ENCODE peak calls at places on chromosome 16, in nine cellular contexts. One of them, this sample, is unnamed.

GRCh38 chr16:70803354-70803753 is 2.4 kb upstream of the VAC14 start:
- DNase-seq in neuronal stem cell: no peak
- DNase-seq in neural progenitor cell: no peak
- DNase-seq in astrocyte of the spinal cord: no peak
- DNase-seq in naive thymus-derived CD4-positive, alpha-beta T cell: no peak
- DNase-seq in body of pancreas: no peak
- DNase-seq in mammary epithelial cell: no peak
- DNase-seq in lower lobe of right lung: no peak
- DNase-seq in stomach: no peak
- DNase-seq in this sample: no peak

GRCh38 chr16:69626256-69626655 is 60.5 kb downstream of the NFAT5 start:
- DNase-seq in neuronal stem cell: no peak
- DNase-seq in neural progenitor cell: no peak
- DNase-seq in astrocyte of the spinal cord: peak
- DNase-seq in naive thymus-derived CD4-positive, alpha-beta T cell: no peak
- DNase-seq in body of pancreas: no peak
- DNase-seq in mammary epithelial cell: peak
- DNase-seq in lower lobe of right lung: no peak
- DNase-seq in stomach: no peak
- DNase-seq in this sample: peak

GRCh38 chr16:69873783-69874182 is 77.4 kb upstream of the CLEC18A start:
- DNase-seq in neuronal stem cell: no peak
- DNase-seq in neural progenitor cell: no peak
- DNase-seq in astrocyte of the spinal cord: no peak
- DNase-seq in naive thymus-derived CD4-positive, alpha-beta T cell: no peak
- DNase-seq in body of pancreas: no peak
- DNase-seq in mammary epithelial cell: no peak
- DNase-seq in lower lobe of right lung: no peak
- DNase-seq in stomach: no peak
- DNase-seq in this sample: no peak

GRCh38 chr16:57042157-57043111 is 49.9 kb upstream of the CPNE2 start:
- DNase-seq in neuronal stem cell: no peak
- DNase-seq in neural progenitor cell: no peak
- DNase-seq in astrocyte of the spinal cord: peak
- DNase-seq in naive thymus-derived CD4-positive, alpha-beta T cell: no peak
- DNase-seq in body of pancreas: no peak
- DNase-seq in mammary epithelial cell: peak
- DNase-seq in lower lobe of right lung: no peak
- DNase-seq in stomach: no peak
- DNase-seq in this sample: no peak

GRCh38 chr16:20911361-20911760 is 10.8 kb downstream of the LYRM1 start:
- DNase-seq in neuronal stem cell: no peak
- DNase-seq in neural progenitor cell: no peak
- DNase-seq in astrocyte of the spinal cord: no peak
- DNase-seq in naive thymus-derived CD4-positive, alpha-beta T cell: no peak
- DNase-seq in body of pancreas: no peak
- DNase-seq in mammary epithelial cell: peak
- DNase-seq in lower lobe of right lung: no peak
- DNase-seq in stomach: no peak
- DNase-seq in this sample: no peak

GRCh38 chr16:25060920-25061319 is 45.8 kb upstream of the ARHGAP17 start:
- DNase-seq in neuronal stem cell: no peak
- DNase-seq in neural progenitor cell: no peak
- DNase-seq in astrocyte of the spinal cord: no peak
- DNase-seq in naive thymus-derived CD4-positive, alpha-beta T cell: peak
- DNase-seq in body of pancreas: no peak
- DNase-seq in mammary epithelial cell: no peak
- DNase-seq in lower lobe of right lung: no peak
- DNase-seq in stomach: no peak
- DNase-seq in this sample: no peak

GRCh38 chr16:10183606-10183959 is 1.4 kb upstream of the GRIN2A start:
- DNase-seq in neuronal stem cell: no peak
- DNase-seq in neural progenitor cell: no peak
- DNase-seq in astrocyte of the spinal cord: no peak
- DNase-seq in naive thymus-derived CD4-positive, alpha-beta T cell: no peak
- DNase-seq in body of pancreas: no peak
- DNase-seq in mammary epithelial cell: no peak
- DNase-seq in lower lobe of right lung: no peak
- DNase-seq in stomach: no peak
- DNase-seq in this sample: no peak

GRCh38 chr16:65414284-65414984 is 292.6 kb upstream of the CDH11 start:
- DNase-seq in neuronal stem cell: no peak
- DNase-seq in neural progenitor cell: no peak
- DNase-seq in astrocyte of the spinal cord: peak
- DNase-seq in naive thymus-derived CD4-positive, alpha-beta T cell: no peak
- DNase-seq in body of pancreas: peak
- DNase-seq in mammary epithelial cell: peak
- DNase-seq in lower lobe of right lung: no peak
- DNase-seq in stomach: no peak
- DNase-seq in this sample: peak

GRCh38 chr16:15682105-15682570 is 32.1 kb downstream of the NDE1 start:
- DNase-seq in neuronal stem cell: peak
- DNase-seq in neural progenitor cell: peak
- DNase-seq in astrocyte of the spinal cord: peak
- DNase-seq in naive thymus-derived CD4-positive, alpha-beta T cell: no peak
- DNase-seq in body of pancreas: peak
- DNase-seq in mammary epithelial cell: peak
- DNase-seq in lower lobe of right lung: peak
- DNase-seq in stomach: peak
- DNase-seq in this sample: no peak

GRCh38 chr16:14070555-14070876 is 603 bp upstream of the MRTFB start:
- DNase-seq in neuronal stem cell: no peak
- DNase-seq in neural progenitor cell: no peak
- DNase-seq in astrocyte of the spinal cord: no peak
- DNase-seq in naive thymus-derived CD4-positive, alpha-beta T cell: no peak
- DNase-seq in body of pancreas: no peak
- DNase-seq in mammary epithelial cell: no peak
- DNase-seq in lower lobe of right lung: no peak
- DNase-seq in stomach: no peak
- DNase-seq in this sample: no peak

GRCh38 chr16:50400312-50400966 is 31.7 kb upstream of the BRD7 start:
- DNase-seq in neuronal stem cell: no peak
- DNase-seq in neural progenitor cell: no peak
- DNase-seq in astrocyte of the spinal cord: no peak
- DNase-seq in naive thymus-derived CD4-positive, alpha-beta T cell: no peak
- DNase-seq in body of pancreas: peak
- DNase-seq in mammary epithelial cell: no peak
- DNase-seq in lower lobe of right lung: no peak
- DNase-seq in stomach: no peak
- DNase-seq in this sample: no peak

GRCh38 chr16:75506567-75506966 is 11.3 kb upstream of the CHST6 start:
- DNase-seq in neuronal stem cell: no peak
- DNase-seq in neural progenitor cell: no peak
- DNase-seq in astrocyte of the spinal cord: peak
- DNase-seq in naive thymus-derived CD4-positive, alpha-beta T cell: no peak
- DNase-seq in body of pancreas: peak
- DNase-seq in mammary epithelial cell: peak
- DNase-seq in lower lobe of right lung: no peak
- DNase-seq in stomach: no peak
- DNase-seq in this sample: peak

GRCh38 chr16:15521758-15522509 is 87.5 kb downstream of the BMERB1 start:
- DNase-seq in neuronal stem cell: no peak
- DNase-seq in neural progenitor cell: no peak
- DNase-seq in astrocyte of the spinal cord: no peak
- DNase-seq in naive thymus-derived CD4-positive, alpha-beta T cell: no peak
- DNase-seq in body of pancreas: peak
- DNase-seq in mammary epithelial cell: peak
- DNase-seq in lower lobe of right lung: no peak
- DNase-seq in stomach: no peak
- DNase-seq in this sample: no peak

GRCh38 chr16:66470556-66470955 is 43.5 kb downstream of the BEAN1 start:
- DNase-seq in neuronal stem cell: no peak
- DNase-seq in neural progenitor cell: no peak
- DNase-seq in astrocyte of the spinal cord: no peak
- DNase-seq in naive thymus-derived CD4-positive, alpha-beta T cell: no peak
- DNase-seq in body of pancreas: no peak
- DNase-seq in mammary epithelial cell: no peak
- DNase-seq in lower lobe of right lung: no peak
- DNase-seq in stomach: no peak
- DNase-seq in this sample: no peak
- H3K4me3 ChIP-seq in neuronal stem cell: no peak
- H3K4me3 ChIP-seq in neural progenitor cell: no peak
- H3K4me3 ChIP-seq in astrocyte of the spinal cord: no peak
- H3K4me3 ChIP-seq in naive thymus-derived CD4-positive, alpha-beta T cell: no peak
- H3K4me3 ChIP-seq in body of pancreas: no peak
- H3K4me3 ChIP-seq in mammary epithelial cell: no peak
- H3K4me3 ChIP-seq in lower lobe of right lung: no peak
- H3K4me3 ChIP-seq in stomach: no peak
- H3K4me3 ChIP-seq in this sample: no peak

GRCh38 chr16:31441956-31442355 is 633 bp downstream of the ZNF843 start:
- DNase-seq in neuronal stem cell: no peak
- DNase-seq in neural progenitor cell: no peak
- DNase-seq in astrocyte of the spinal cord: no peak
- DNase-seq in naive thymus-derived CD4-positive, alpha-beta T cell: no peak
- DNase-seq in body of pancreas: no peak
- DNase-seq in mammary epithelial cell: no peak
- DNase-seq in lower lobe of right lung: no peak
- DNase-seq in stomach: no peak
- DNase-seq in this sample: no peak
- H3K4me3 ChIP-seq in neuronal stem cell: no peak
- H3K4me3 ChIP-seq in neural progenitor cell: peak
- H3K4me3 ChIP-seq in astrocyte of the spinal cord: peak
- H3K4me3 ChIP-seq in naive thymus-derived CD4-positive, alpha-beta T cell: no peak
- H3K4me3 ChIP-seq in body of pancreas: peak
- H3K4me3 ChIP-seq in mammary epithelial cell: no peak
- H3K4me3 ChIP-seq in lower lobe of right lung: peak
- H3K4me3 ChIP-seq in stomach: peak
- H3K4me3 ChIP-seq in this sample: peak

DNA sequence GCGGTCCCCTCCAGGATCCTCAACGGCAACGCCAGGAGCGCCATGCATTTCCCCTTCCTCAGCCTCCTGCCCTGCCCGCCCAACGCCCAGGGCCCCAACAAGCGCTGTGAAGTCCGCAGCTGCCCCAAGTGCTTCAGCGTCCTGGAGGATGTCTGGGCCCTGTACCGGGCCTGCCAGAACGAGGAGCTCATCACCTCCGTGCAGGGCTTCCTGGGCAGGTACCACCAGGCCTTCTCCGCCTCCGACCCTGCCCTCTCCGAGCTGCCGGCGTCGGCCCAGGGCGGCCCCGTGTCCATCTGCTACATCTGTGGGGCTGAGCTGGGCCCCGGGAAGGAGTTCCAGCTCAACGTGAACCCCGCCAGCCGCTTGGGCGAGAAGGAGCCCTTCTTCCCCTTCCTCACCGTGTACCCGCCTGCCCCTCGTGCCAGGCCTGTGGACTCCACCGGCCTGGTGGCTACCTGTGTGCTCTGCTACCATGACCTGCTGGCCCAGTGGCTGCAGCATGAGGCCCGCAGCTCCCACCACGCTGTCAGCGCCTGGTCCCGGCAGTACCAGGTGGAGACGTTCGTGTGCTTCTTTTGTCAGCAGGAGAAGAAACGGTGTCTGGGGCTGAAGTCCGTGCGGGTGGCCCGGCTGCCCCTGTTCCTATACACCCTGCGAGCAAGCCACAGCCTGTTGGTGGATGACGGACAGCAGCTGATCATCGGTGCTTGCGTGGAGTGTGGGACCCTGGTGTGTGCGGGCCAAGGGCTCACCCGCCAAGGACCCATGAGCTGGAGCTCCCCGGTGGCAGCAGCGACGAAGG is 58.9 kb upstream of the CIBAR2 start:
- DNase-seq in neuronal stem cell: no peak
- DNase-seq in neural progenitor cell: no peak
- DNase-seq in astrocyte of the spinal cord: no peak
- DNase-seq in naive thymus-derived CD4-positive, alpha-beta T cell: no peak
- DNase-seq in body of pancreas: no peak
- DNase-seq in mammary epithelial cell: no peak
- DNase-seq in lower lobe of right lung: peak
- DNase-seq in stomach: no peak
- DNase-seq in this sample: no peak
- H3K4me3 ChIP-seq in neuronal stem cell: no peak
- H3K4me3 ChIP-seq in neural progenitor cell: no peak
- H3K4me3 ChIP-seq in astrocyte of the spinal cord: peak
- H3K4me3 ChIP-seq in naive thymus-derived CD4-positive, alpha-beta T cell: no peak
- H3K4me3 ChIP-seq in body of pancreas: no peak
- H3K4me3 ChIP-seq in mammary epithelial cell: no peak
- H3K4me3 ChIP-seq in lower lobe of right lung: peak
- H3K4me3 ChIP-seq in stomach: peak
- H3K4me3 ChIP-seq in this sample: peak

GRCh38 chr16:86508028-86508946 is 2.0 kb upstream of the FOXF1 start:
- DNase-seq in neuronal stem cell: peak
- DNase-seq in neural progenitor cell: peak
- DNase-seq in astrocyte of the spinal cord: no peak
- DNase-seq in naive thymus-derived CD4-positive, alpha-beta T cell: no peak
- DNase-seq in body of pancreas: no peak
- DNase-seq in mammary epithelial cell: peak
- DNase-seq in lower lobe of right lung: no peak
- DNase-seq in stomach: no peak
- DNase-seq in this sample: no peak
- H3K4me3 ChIP-seq in neuronal stem cell: peak
- H3K4me3 ChIP-seq in neural progenitor cell: peak
- H3K4me3 ChIP-seq in astrocyte of the spinal cord: peak
- H3K4me3 ChIP-seq in naive thymus-derived CD4-positive, alpha-beta T cell: no peak
- H3K4me3 ChIP-seq in body of pancreas: no peak
- H3K4me3 ChIP-seq in mammary epithelial cell: no peak
- H3K4me3 ChIP-seq in lower lobe of right lung: peak
- H3K4me3 ChIP-seq in stomach: peak
- H3K4me3 ChIP-seq in this sample: peak

GRCh38 chr16:28923231-28923587 is 1.8 kb downstream of the RABEP2 start:
- DNase-seq in neuronal stem cell: no peak
- DNase-seq in neural progenitor cell: no peak
- DNase-seq in astrocyte of the spinal cord: no peak
- DNase-seq in naive thymus-derived CD4-positive, alpha-beta T cell: no peak
- DNase-seq in body of pancreas: no peak
- DNase-seq in mammary epithelial cell: no peak
- DNase-seq in lower lobe of right lung: no peak
- DNase-seq in stomach: no peak
- DNase-seq in this sample: no peak

GRCh38 chr16:28924762-28925385 is at the start of gene RABEP2:
- DNase-seq in neuronal stem cell: peak
- DNase-seq in neural progenitor cell: peak
- DNase-seq in astrocyte of the spinal cord: peak
- DNase-seq in naive thymus-derived CD4-positive, alpha-beta T cell: peak
- DNase-seq in body of pancreas: peak
- DNase-seq in mammary epithelial cell: peak
- DNase-seq in lower lobe of right lung: peak
- DNase-seq in stomach: peak
- DNase-seq in this sample: peak

GRCh38 chr16:28925386-28926228 is 569 bp upstream of the RABEP2 start:
- DNase-seq in neuronal stem cell: no peak
- DNase-seq in neural progenitor cell: peak
- DNase-seq in astrocyte of the spinal cord: peak
- DNase-seq in naive thymus-derived CD4-positive, alpha-beta T cell: peak
- DNase-seq in body of pancreas: peak
- DNase-seq in mammary epithelial cell: peak
- DNase-seq in lower lobe of right lung: peak
- DNase-seq in stomach: peak
- DNase-seq in this sample: peak

GRCh38 chr16:28923652-28924398 is 1.2 kb downstream of the RABEP2 start:
- DNase-seq in neuronal stem cell: no peak
- DNase-seq in neural progenitor cell: no peak
- DNase-seq in astrocyte of the spinal cord: no peak
- DNase-seq in naive thymus-derived CD4-positive, alpha-beta T cell: no peak
- DNase-seq in body of pancreas: peak
- DNase-seq in mammary epithelial cell: no peak
- DNase-seq in lower lobe of right lung: no peak
- DNase-seq in stomach: peak
- DNase-seq in this sample: no peak

GRCh38 chr16:28924399-28924761 is 658 bp downstream of the RABEP2 start:
- DNase-seq in neuronal stem cell: no peak
- DNase-seq in neural progenitor cell: no peak
- DNase-seq in astrocyte of the spinal cord: no peak
- DNase-seq in naive thymus-derived CD4-positive, alpha-beta T cell: no peak
- DNase-seq in body of pancreas: no peak
- DNase-seq in mammary epithelial cell: no peak
- DNase-seq in lower lobe of right lung: no peak
- DNase-seq in stomach: no peak
- DNase-seq in this sample: no peak
- H3K4me3 ChIP-seq in neuronal stem cell: peak
- H3K4me3 ChIP-seq in neural progenitor cell: peak
- H3K4me3 ChIP-seq in astrocyte of the spinal cord: peak
- H3K4me3 ChIP-seq in naive thymus-derived CD4-positive, alpha-beta T cell: peak
- H3K4me3 ChIP-seq in body of pancreas: no peak
- H3K4me3 ChIP-seq in mammary epithelial cell: peak
- H3K4me3 ChIP-seq in lower lobe of right lung: peak
- H3K4me3 ChIP-seq in stomach: peak
- H3K4me3 ChIP-seq in this sample: peak